ENCODE peak calls at places on chromosomes 2 and 18, in seven cellular contexts. One of them, this sample, is unnamed.

GRCh38 chr2:62304429-62305417 is 108.8 kb downstream of the B3GNT2 start:
- DNase-seq in H1: no peak
- DNase-seq in GM12878: peak
- DNase-seq in K562: peak
- DNase-seq in GM12891: no peak
- DNase-seq in SK-N-SH: peak
- DNase-seq in HepG2: peak
- DNase-seq in this sample: no peak

GRCh38 chr18:56146565-56146964 is 491.8 kb downstream of the TXNL1 start:
- DNase-seq in H1: no peak
- DNase-seq in GM12878: no peak
- DNase-seq in K562: no peak
- DNase-seq in GM12891: no peak
- DNase-seq in SK-N-SH: no peak
- DNase-seq in HepG2: no peak
- DNase-seq in this sample: no peak

GRCh38 chr2:118709786-118710185 is 137.7 kb downstream of the EN1 start:
- DNase-seq in H1: no peak
- DNase-seq in GM12878: no peak
- DNase-seq in K562: no peak
- DNase-seq in GM12891: no peak
- DNase-seq in SK-N-SH: no peak
- DNase-seq in HepG2: no peak
- DNase-seq in this sample: no peak

GRCh38 chr2:48480526-48480925 is 49.4 kb upstream of the STON1 start:
- DNase-seq in H1: no peak
- DNase-seq in GM12878: no peak
- DNase-seq in K562: no peak
- DNase-seq in GM12891: no peak
- DNase-seq in SK-N-SH: no peak
- DNase-seq in HepG2: no peak
- DNase-seq in this sample: no peak

GRCh38 chr18:58541137-58541788 is 87.6 kb downstream of the ALPK2 start:
- DNase-seq in H1: peak
- DNase-seq in GM12878: no peak
- DNase-seq in K562: peak
- DNase-seq in GM12891: no peak
- DNase-seq in SK-N-SH: no peak
- DNase-seq in HepG2: no peak
- DNase-seq in this sample: no peak

GRCh38 chr2:134320930-134321329 is 67.1 kb downstream of the MGAT5 start:
- DNase-seq in H1: no peak
- DNase-seq in GM12878: no peak
- DNase-seq in K562: no peak
- DNase-seq in GM12891: no peak
- DNase-seq in SK-N-SH: no peak
- DNase-seq in HepG2: no peak
- DNase-seq in this sample: no peak

GRCh38 chr2:158501301-158501700 is 44.5 kb downstream of the PKP4 start:
- DNase-seq in H1: no peak
- DNase-seq in GM12878: no peak
- DNase-seq in K562: no peak
- DNase-seq in GM12891: no peak
- DNase-seq in SK-N-SH: no peak
- DNase-seq in HepG2: no peak
- DNase-seq in this sample: no peak

GRCh38 chr18:35549515-35549914 is 32.0 kb upstream of the GALNT1 start:
- DNase-seq in H1: no peak
- DNase-seq in GM12878: no peak
- DNase-seq in K562: no peak
- DNase-seq in GM12891: no peak
- DNase-seq in SK-N-SH: no peak
- DNase-seq in HepG2: no peak
- DNase-seq in this sample: no peak

GRCh38 chr2:182452456-182452990 is 25.7 kb upstream of the PDE1A start:
- DNase-seq in H1: no peak
- DNase-seq in GM12878: no peak
- DNase-seq in K562: no peak
- DNase-seq in GM12891: no peak
- DNase-seq in SK-N-SH: no peak
- DNase-seq in HepG2: no peak
- DNase-seq in this sample: no peak

GRCh38 chr2:199685669-199686068 is 165.3 kb downstream of the FTCDNL1 start:
- DNase-seq in H1: no peak
- DNase-seq in GM12878: no peak
- DNase-seq in K562: no peak
- DNase-seq in GM12891: no peak
- DNase-seq in SK-N-SH: no peak
- DNase-seq in HepG2: no peak
- DNase-seq in this sample: no peak

GRCh38 chr2:47784349-47784851 is 1.5 kb downstream of the MSH6 start:
- DNase-seq in H1: no peak
- DNase-seq in GM12878: no peak
- DNase-seq in K562: no peak
- DNase-seq in GM12891: no peak
- DNase-seq in SK-N-SH: no peak
- DNase-seq in HepG2: no peak
- DNase-seq in this sample: no peak

GRCh38 chr2:84856785-84857184 is 24.1 kb downstream of the TRABD2A start:
- DNase-seq in H1: no peak
- DNase-seq in GM12878: no peak
- DNase-seq in K562: peak
- DNase-seq in GM12891: no peak
- DNase-seq in SK-N-SH: no peak
- DNase-seq in HepG2: no peak
- DNase-seq in this sample: no peak

GRCh38 chr18:22324191-22325131 is 93.3 kb downstream of the CTAGE1 start:
- DNase-seq in H1: peak
- DNase-seq in GM12878: no peak
- DNase-seq in K562: peak
- DNase-seq in GM12891: no peak
- DNase-seq in SK-N-SH: no peak
- DNase-seq in HepG2: no peak
- DNase-seq in this sample: no peak

GRCh38 chr2:235133837-235134236 is 182.0 kb downstream of the SH3BP4 start:
- DNase-seq in H1: no peak
- DNase-seq in GM12878: no peak
- DNase-seq in K562: no peak
- DNase-seq in GM12891: no peak
- DNase-seq in SK-N-SH: no peak
- DNase-seq in HepG2: no peak
- DNase-seq in this sample: no peak

GRCh38 chr2:8169443-8169842 is 512.4 kb upstream of the ID2 start:
- DNase-seq in H1: no peak
- DNase-seq in GM12878: no peak
- DNase-seq in K562: no peak
- DNase-seq in GM12891: no peak
- DNase-seq in SK-N-SH: no peak
- DNase-seq in HepG2: no peak
- DNase-seq in this sample: no peak

GRCh38 chr2:8170552-8170951 is 511.3 kb upstream of the ID2 start:
- DNase-seq in H1: no peak
- DNase-seq in GM12878: no peak
- DNase-seq in K562: no peak
- DNase-seq in GM12891: no peak
- DNase-seq in SK-N-SH: no peak
- DNase-seq in HepG2: no peak
- DNase-seq in this sample: no peak

GRCh38 chr2:8168876-8169275 is 513.0 kb upstream of the ID2 start:
- DNase-seq in H1: no peak
- DNase-seq in GM12878: no peak
- DNase-seq in K562: no peak
- DNase-seq in GM12891: no peak
- DNase-seq in SK-N-SH: no peak
- DNase-seq in HepG2: no peak
- DNase-seq in this sample: no peak

GRCh38 chr2:8165550-8165949 is 516.3 kb upstream of the ID2 start:
- DNase-seq in H1: no peak
- DNase-seq in GM12878: no peak
- DNase-seq in K562: no peak
- DNase-seq in GM12891: no peak
- DNase-seq in SK-N-SH: no peak
- DNase-seq in HepG2: peak
- DNase-seq in this sample: no peak

GRCh38 chr2:8168007-8168717 is 513.7 kb upstream of the ID2 start:
- DNase-seq in H1: no peak
- DNase-seq in GM12878: no peak
- DNase-seq in K562: no peak
- DNase-seq in GM12891: no peak
- DNase-seq in SK-N-SH: no peak
- DNase-seq in HepG2: no peak
- DNase-seq in this sample: no peak
- TF ChIP-seq TAF1 in H1: no peak
- TF ChIP-seq TAF1 in GM12878: no peak
- TF ChIP-seq TAF1 in K562: no peak
- TF ChIP-seq TAF1 in GM12891: no peak
- TF ChIP-seq TAF1 in SK-N-SH: no peak
- TF ChIP-seq TAF1 in HepG2: no peak
- TF ChIP-seq TAF1 in this sample: no peak

GRCh38 chr2:239834143-239834542 is 191.0 kb downstream of the NDUFA10 start:
- DNase-seq in H1: peak
- DNase-seq in GM12878: no peak
- DNase-seq in K562: no peak
- DNase-seq in GM12891: no peak
- DNase-seq in SK-N-SH: peak
- DNase-seq in HepG2: no peak
- DNase-seq in this sample: no peak

GRCh38 chr2:239832995-239833727 is 192.0 kb downstream of the NDUFA10 start:
- DNase-seq in H1: peak
- DNase-seq in GM12878: no peak
- DNase-seq in K562: no peak
- DNase-seq in GM12891: no peak
- DNase-seq in SK-N-SH: peak
- DNase-seq in HepG2: no peak
- DNase-seq in this sample: no peak

GRCh38 chr2:239833728-239834109 is 191.4 kb downstream of the NDUFA10 start:
- DNase-seq in H1: no peak
- DNase-seq in GM12878: no peak
- DNase-seq in K562: no peak
- DNase-seq in GM12891: no peak
- DNase-seq in SK-N-SH: peak
- DNase-seq in HepG2: no peak
- DNase-seq in this sample: no peak

GRCh38 chr2:239836021-239836765 is 188.9 kb downstream of the NDUFA10 start:
- DNase-seq in H1: no peak
- DNase-seq in GM12878: no peak
- DNase-seq in K562: no peak
- DNase-seq in GM12891: no peak
- DNase-seq in SK-N-SH: no peak
- DNase-seq in HepG2: no peak
- DNase-seq in this sample: no peak

DNA sequence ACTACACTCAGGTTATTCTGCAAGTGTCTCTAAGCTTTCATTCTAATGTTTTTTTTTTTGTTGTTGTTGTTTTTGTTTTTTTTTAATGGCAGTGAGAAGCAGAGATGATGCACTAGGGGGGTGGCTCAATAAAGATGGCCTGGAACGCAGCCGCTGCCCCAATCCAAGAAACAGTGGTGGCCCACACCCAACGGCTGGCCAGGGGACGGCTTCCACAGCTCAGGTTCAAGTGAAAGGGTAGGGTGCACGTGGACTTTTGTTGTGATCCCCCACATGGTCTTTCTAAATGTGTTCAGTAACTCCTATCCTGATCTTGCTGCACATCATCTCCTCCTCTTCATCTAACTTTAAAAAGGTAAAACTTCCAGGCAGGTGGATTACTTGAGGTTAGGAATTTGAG is 190.1 kb downstream of the NDUFA10 start:
- DNase-seq in H1: no peak
- DNase-seq in GM12878: no peak
- DNase-seq in K562: no peak
- DNase-seq in GM12891: no peak
- DNase-seq in SK-N-SH: peak
- DNase-seq in HepG2: no peak
- DNase-seq in this sample: no peak
- TF ChIP-seq POLR2AphosphoS5 in H1: no peak
- TF ChIP-seq POLR2AphosphoS5 in GM12878: no peak
- TF ChIP-seq POLR2AphosphoS5 in K562: no peak
- TF ChIP-seq POLR2AphosphoS5 in GM12891: no peak
- TF ChIP-seq POLR2AphosphoS5 in SK-N-SH: no peak
- TF ChIP-seq POLR2AphosphoS5 in HepG2: no peak
- TF ChIP-seq POLR2AphosphoS5 in this sample: no peak

GRCh38 chr2:206085742-206086445 is at the start of gene INO80D:
- DNase-seq in H1: peak
- DNase-seq in GM12878: peak
- DNase-seq in K562: peak
- DNase-seq in GM12891: peak
- DNase-seq in SK-N-SH: peak
- DNase-seq in HepG2: peak
- DNase-seq in this sample: peak
- TF ChIP-seq TAF1 in H1: peak
- TF ChIP-seq TAF1 in GM12878: peak
- TF ChIP-seq TAF1 in K562: peak
- TF ChIP-seq TAF1 in GM12891: peak
- TF ChIP-seq TAF1 in SK-N-SH: peak
- TF ChIP-seq TAF1 in HepG2: peak
- TF ChIP-seq TAF1 in this sample: peak

DNA sequence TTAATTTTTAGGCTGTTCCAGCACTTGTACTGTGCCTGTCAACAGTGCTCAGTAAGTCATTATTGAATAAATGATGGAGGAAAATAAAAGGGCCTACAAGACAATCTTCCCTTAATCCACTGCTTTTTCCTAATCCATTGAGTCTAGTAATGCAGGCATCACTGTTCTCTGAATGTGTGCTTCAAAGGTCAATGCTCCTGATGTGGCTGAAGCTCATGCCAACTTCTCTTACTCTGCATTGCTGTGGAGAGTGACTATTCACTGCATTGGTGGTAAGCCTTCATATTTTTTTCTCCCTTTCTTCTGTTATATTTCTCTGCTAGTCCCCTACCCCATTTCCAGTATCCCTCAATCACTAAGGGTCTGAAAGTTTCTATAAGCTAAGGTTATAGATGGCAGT is 31.9 kb upstream of the MYO1B start:
- DNase-seq in H1: no peak
- DNase-seq in GM12878: no peak
- DNase-seq in K562: no peak
- DNase-seq in GM12891: no peak
- DNase-seq in SK-N-SH: no peak
- DNase-seq in HepG2: no peak
- DNase-seq in this sample: no peak
- TF ChIP-seq POLR2AphosphoS5 in H1: no peak
- TF ChIP-seq POLR2AphosphoS5 in GM12878: no peak
- TF ChIP-seq POLR2AphosphoS5 in K562: no peak
- TF ChIP-seq POLR2AphosphoS5 in GM12891: no peak
- TF ChIP-seq POLR2AphosphoS5 in SK-N-SH: no peak
- TF ChIP-seq POLR2AphosphoS5 in HepG2: no peak
- TF ChIP-seq POLR2AphosphoS5 in this sample: no peak

GRCh38 chr2:165953306-165953654 is 296 bp downstream of the TTC21B start:
- DNase-seq in H1: no peak
- DNase-seq in GM12878: no peak
- DNase-seq in K562: no peak
- DNase-seq in GM12891: no peak
- DNase-seq in SK-N-SH: no peak
- DNase-seq in HepG2: peak
- DNase-seq in this sample: no peak
- TF ChIP-seq TAF1 in H1: no peak
- TF ChIP-seq TAF1 in GM12878: no peak
- TF ChIP-seq TAF1 in K562: no peak
- TF ChIP-seq TAF1 in GM12891: no peak
- TF ChIP-seq TAF1 in SK-N-SH: no peak
- TF ChIP-seq TAF1 in HepG2: no peak
- TF ChIP-seq TAF1 in this sample: no peak

GRCh38 chr18:47817017-47817911 is 113.2 kb downstream of the SMAD2 start:
- DNase-seq in H1: no peak
- DNase-seq in GM12878: no peak
- DNase-seq in K562: no peak
- DNase-seq in GM12891: no peak
- DNase-seq in SK-N-SH: no peak
- DNase-seq in HepG2: no peak
- DNase-seq in this sample: no peak
- TF ChIP-seq POLR2AphosphoS5 in H1: no peak
- TF ChIP-seq POLR2AphosphoS5 in GM12878: no peak
- TF ChIP-seq POLR2AphosphoS5 in K562: no peak
- TF ChIP-seq POLR2AphosphoS5 in GM12891: no peak
- TF ChIP-seq POLR2AphosphoS5 in SK-N-SH: no peak
- TF ChIP-seq POLR2AphosphoS5 in HepG2: no peak
- TF ChIP-seq POLR2AphosphoS5 in this sample: no peak